ENCODE peak calls at places on chromosomes 4 and X, in six cellular contexts. U is adrenal gland, O is DND-41, W is fibroblast of lung, T is MM.1S, K is heart right ventricle. R is an unnamed sample. For H3K27me3, the result is how much of the 10 kb centered on the place peaks cover.

GRCh38 chr4:112031712-112032328 is 113.4 kb upstream of the FAM241A start:
- DNase-seq in U (no peak), O (no peak), W (peak), T (peak), K (no peak), R (peak)

GRCh38 chr4:89904524-89904923 is 9.9 kb downstream of the MMRN1 start:
- DNase-seq in U (no peak), O (no peak), W (no peak), T (no peak), K (no peak), R (no peak)

GRCh38 chrX:99705696-99706095 is 704.4 kb downstream of the PCDH19 start:
- DNase-seq in U (no peak), O (no peak), W (no peak), T (no peak), K (no peak), R (no peak)

GRCh38 chr4:99722006-99722405 is 64.4 kb upstream of the C4orf54 start:
- DNase-seq in U (no peak), O (no peak), W (no peak), T (no peak), K (no peak), R (no peak)

GRCh38 chr4:48967626-48968025 is 18.4 kb upstream of the CWH43 start:
- DNase-seq in U (no peak), O (no peak), W (peak), T (no peak), K (no peak), R (no peak)

GRCh38 chr4:40020221-40020620 is 36.4 kb upstream of the N4BP2 start:
- DNase-seq in U (no peak), O (no peak), W (no peak), T (no peak), K (no peak), R (no peak)

GRCh38 chrX:154308108-154308946 is 12.7 kb downstream of the TKTL1 start:
- DNase-seq in U (peak), O (peak), W (peak), T (peak), K (peak), R (peak)

GRCh38 chr4:65954416-65954815 is 284.1 kb upstream of the EPHA5 start:
- DNase-seq in U (no peak), O (no peak), W (no peak), T (no peak), K (no peak), R (no peak)

GRCh38 chr4:142405021-142405991 is 440.8 kb downstream of the INPP4B start:
- DNase-seq in U (peak), O (peak), W (peak), T (peak), K (peak), R (peak)

GRCh38 chrX:119121341-119121740 is 6.3 kb downstream of the KIAA1210 start:
- DNase-seq in U (no peak), O (no peak), W (peak), T (no peak), K (no peak), R (peak)

GRCh38 chr4:112214397-112215264 is 17.0 kb upstream of the AP1AR start:
- DNase-seq in U (no peak), O (no peak), W (peak), T (peak), K (no peak), R (no peak)

GRCh38 chr4:163331629-163332360 is 601 bp downstream of the NPY1R start:
- DNase-seq in U (no peak), O (no peak), W (peak), T (no peak), K (peak), R (no peak)

GRCh38 chrX:6678313-6678712 is 143.4 kb upstream of the VCX3A start:
- DNase-seq in U (no peak), O (no peak), W (no peak), T (no peak), K (no peak), R (no peak)

GRCh38 chrX:153634832-153635231 is 12.2 kb upstream of the DUSP9 start:
- DNase-seq in U (no peak), O (no peak), W (no peak), T (no peak), K (no peak), R (no peak)

GRCh38 chr4:26772096-26772495 is 88.5 kb upstream of the STIM2 start:
- DNase-seq in U (no peak), O (no peak), W (no peak), T (no peak), K (no peak), R (no peak)

GRCh38 chrX:147848009-147848408 is 63.7 kb upstream of the FMR1 start:
- DNase-seq in U (no peak), O (no peak), W (no peak), T (no peak), K (no peak), R (peak)

GRCh38 chr4:155529197-155529596 is 137.5 kb upstream of the GUCY1A1 start:
- DNase-seq in U (no peak), O (peak), W (peak), T (peak), K (no peak), R (no peak)

GRCh38 chrX:136304493-136304892 is 3.7 kb downstream of the ADGRG4 start:
- DNase-seq in U (no peak), O (no peak), W (no peak), T (no peak), K (no peak), R (no peak)

GRCh38 chr4:181944527-181944926 is 298.7 kb upstream of the TENM3 start:
- DNase-seq in U (no peak), O (no peak), W (no peak), T (no peak), K (no peak), R (no peak)

GRCh38 chr4:106494066-106494465 is 125.5 kb upstream of the GIMD1 start:
- DNase-seq in U (no peak), O (no peak), W (peak), T (no peak), K (no peak), R (no peak)

GRCh38 chrX:101171883-101172400 is 47.6 kb upstream of the DRP2 start:
- DNase-seq in U (no peak), O (no peak), W (no peak), T (no peak), K (no peak), R (no peak)

GRCh38 chrX:102604327-102604726 is 5.0 kb downstream of the ARMCX5 start:
- DNase-seq in U (no peak), O (peak), W (no peak), T (no peak), K (no peak), R (peak)

GRCh38 chr4:137266511-137266910 is 265.8 kb downstream of the PCDH18 start:
- DNase-seq in U (no peak), O (no peak), W (no peak), T (no peak), K (no peak), R (no peak)

GRCh38 chr4:48905363-48906015 is 1.1 kb downstream of the OCIAD2 start:
- DNase-seq in U (no peak), O (no peak), W (peak), T (no peak), K (no peak), R (no peak)

GRCh38 chrX:139559383-139560042 is 29.0 kb downstream of the F9 start:
- DNase-seq in U (peak), O (peak), W (peak), T (peak), K (no peak), R (peak)

GRCh38 chr4:47221721-47222120 is 190.4 kb downstream of the GABRB1 start:
- DNase-seq in U (no peak), O (no peak), W (peak), T (no peak), K (no peak), R (no peak)

GRCh38 chrX:139931646-139932076 is 1.2 kb downstream of the ATP11C start:
- DNase-seq in U (no peak), O (no peak), W (no peak), T (no peak), K (no peak), R (no peak)

GRCh38 chr4:108337923-108338322 is 169.2 kb upstream of the LEF1 start:
- DNase-seq in U (peak), O (no peak), W (no peak), T (no peak), K (no peak), R (no peak)

GRCh38 chr4:24657768-24658617 is 73.6 kb upstream of the DHX15 start:
- DNase-seq in U (no peak), O (peak), W (peak), T (peak), K (peak), R (peak)

GRCh38 chr4:146458594-146458993 is 63.1 kb downstream of the SLC10A7 start:
- DNase-seq in U (no peak), O (no peak), W (no peak), T (peak), K (no peak), R (no peak)

GRCh38 chr4:83217721-83218522 is 66.7 kb downstream of the COQ2 start:
- DNase-seq in U (no peak), O (peak), W (no peak), T (peak), K (no peak), R (no peak)

GRCh38 chr4:93183589-93183988 is 645.0 kb upstream of the ATOH1 start:
- DNase-seq in U (no peak), O (no peak), W (peak), T (no peak), K (no peak), R (no peak)

GRCh38 chr4:174314770-174315169 is 31.1 kb downstream of the CEP44 start:
- DNase-seq in U (no peak), O (no peak), W (peak), T (no peak), K (no peak), R (peak)

GRCh38 chr4:156751486-156751885 is 220.1 kb downstream of the PDGFC start:
- DNase-seq in U (no peak), O (no peak), W (no peak), T (peak), K (no peak), R (no peak)

GRCh38 chr4:52606040-52606439 is 53.1 kb downstream of the USP46 start:
- DNase-seq in U (no peak), O (no peak), W (no peak), T (no peak), K (no peak), R (no peak)

GRCh38 chrX:51053741-51054140 is 143.2 kb downstream of the BMP15 start:
- DNase-seq in U (no peak), O (no peak), W (no peak), T (no peak), K (no peak), R (no peak)

GRCh38 chr4:183241771-183242170 is 78.3 kb downstream of the CLDN22 start:
- DNase-seq in U (no peak), O (no peak), W (peak), T (no peak), K (no peak), R (peak)

GRCh38 chrX:9164086-9164485 is 130.2 kb upstream of the FAM9B start:
- DNase-seq in U (no peak), O (no peak), W (no peak), T (no peak), K (no peak), R (no peak)

GRCh38 chr4:123741906-123742305 is 345.3 kb downstream of the SPRY1 start:
- DNase-seq in U (no peak), O (no peak), W (peak), T (no peak), K (no peak), R (no peak)

GRCh38 chrX:16882188-16882587 is 12.0 kb upstream of the RBBP7 start:
- DNase-seq in U (peak), O (peak), W (peak), T (peak), K (peak), R (peak)
- H3K27ac ChIP-seq in U (peak), O (no peak), W (no peak), T (peak), K (no peak), R (peak)

DNA sequence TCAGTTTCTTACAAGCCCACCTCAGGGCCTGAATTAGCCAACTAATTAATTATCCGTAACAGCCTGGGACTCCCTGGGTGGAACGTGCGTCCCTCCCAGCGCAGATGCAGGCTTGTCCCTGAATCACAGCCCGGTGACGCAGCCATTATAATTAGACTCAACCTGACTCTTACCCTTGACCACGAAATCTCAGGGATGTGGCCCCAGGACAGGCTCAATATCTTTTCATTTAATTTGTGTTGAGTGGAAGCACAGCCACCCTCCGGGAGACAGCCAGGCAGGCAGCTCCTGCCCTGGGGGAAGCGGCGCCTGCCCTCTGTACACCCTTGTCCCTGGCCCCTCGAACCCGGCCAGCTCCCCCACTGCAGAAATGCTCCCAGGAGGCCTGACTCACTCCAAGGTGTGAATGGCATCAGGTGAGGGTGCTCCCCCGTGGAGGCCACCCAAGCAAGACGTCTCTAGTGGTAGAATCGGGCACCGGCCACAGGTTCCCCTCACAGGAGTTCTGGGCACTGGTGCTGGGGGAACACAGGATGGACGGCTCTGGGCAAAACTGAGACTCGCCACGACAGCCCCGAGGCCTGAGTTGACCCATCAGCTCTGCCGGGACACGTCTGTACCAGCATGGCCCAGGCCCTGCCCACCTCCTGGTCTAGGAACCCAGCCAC is 2.7 kb downstream of the CPLX1 start:
- DNase-seq in U (no peak), O (no peak), W (no peak), T (no peak), K (no peak), R (peak)
- H3K27me3 ChIP-seq in U (under half), O (under half), W (under half), T (under half), K (half or more), R (under half)

GRCh38 chr4:8215641-8216442 is 16.8 kb downstream of the SH3TC1 start:
- DNase-seq in U (no peak), O (no peak), W (no peak), T (no peak), K (no peak), R (no peak)
- H3K27ac ChIP-seq in U (no peak), O (no peak), W (no peak), T (no peak), K (no peak), R (no peak)

DNA sequence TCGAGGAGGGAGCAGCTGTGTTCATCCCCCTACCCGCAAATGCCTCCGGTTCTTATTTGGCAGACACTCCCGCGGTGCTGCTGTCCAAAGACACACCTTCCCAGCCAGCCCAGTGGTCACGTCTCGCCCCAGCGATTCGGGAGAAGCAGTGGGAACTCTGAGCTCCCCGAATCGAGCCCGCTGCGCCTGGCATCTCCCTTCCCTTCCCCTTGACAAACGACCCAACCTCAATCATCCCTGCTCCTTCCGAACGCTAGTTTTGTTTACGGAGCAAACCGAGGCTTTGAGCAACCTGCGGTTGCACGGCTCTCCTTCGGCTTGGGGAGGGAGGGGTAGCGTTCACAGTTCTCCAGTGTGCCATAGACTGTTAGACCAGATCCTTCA is 299 bp upstream of the FRMPD4 start:
- DNase-seq in U (no peak), O (no peak), W (no peak), T (no peak), K (no peak), R (no peak)
- H3K27me3 ChIP-seq in U (under half), O (under half), W (under half), T (under half), K (half or more), R (under half)

GRCh38 chr4:54320826-54321320 is 91.8 kb downstream of the PDGFRA start:
- DNase-seq in U (no peak), O (no peak), W (no peak), T (no peak), K (no peak), R (no peak)
- H3K27ac ChIP-seq in U (no peak), O (no peak), W (no peak), T (no peak), K (no peak), R (no peak)

DNA sequence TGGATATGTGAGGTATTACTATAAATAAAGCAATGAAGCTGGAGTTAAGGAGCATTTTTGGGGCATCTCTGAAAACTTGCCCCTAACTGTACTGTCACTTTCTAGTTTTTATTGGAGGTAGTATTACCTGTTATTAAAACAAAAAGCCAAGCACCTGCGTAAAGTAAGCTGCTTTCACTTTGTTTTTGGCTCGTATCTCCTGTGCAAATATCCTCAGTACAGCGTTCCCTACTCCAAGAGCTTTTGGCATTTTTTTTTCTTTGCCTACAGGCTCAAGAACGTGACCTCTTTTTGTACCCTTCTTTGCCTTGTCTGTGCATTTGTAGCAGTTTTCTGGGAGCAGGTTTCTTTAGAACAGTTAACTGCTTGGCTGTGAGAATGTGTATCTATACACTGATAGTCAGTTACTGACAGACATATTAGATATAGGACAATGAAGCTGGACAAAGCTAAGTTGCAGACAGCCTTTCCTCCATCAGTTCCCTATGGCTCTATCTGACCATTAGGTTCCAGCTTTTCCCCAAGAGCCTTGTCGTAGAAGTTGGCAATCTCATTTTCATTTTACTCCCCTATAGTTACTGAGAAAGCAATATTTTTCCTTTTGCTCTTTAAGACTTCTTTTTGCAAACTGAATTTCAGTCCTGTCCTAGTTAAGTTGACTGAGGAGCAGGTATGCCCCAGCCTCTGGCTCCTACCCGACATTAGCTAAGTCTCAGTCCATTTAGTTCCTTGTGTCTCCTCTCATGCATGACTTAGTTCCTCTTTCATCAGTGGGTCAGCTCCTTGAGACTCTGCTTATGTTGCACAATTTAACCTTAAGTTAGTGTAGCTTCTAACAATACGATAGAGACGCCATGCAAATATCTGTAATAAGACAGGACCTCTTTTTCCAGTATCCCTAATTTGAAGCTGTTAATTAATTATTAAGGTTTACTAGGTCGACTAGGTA is 71.5 kb upstream of the HPRT1 start:
- DNase-seq in U (no peak), O (no peak), W (no peak), T (no peak), K (no peak), R (no peak)
- H3K27me3 ChIP-seq in U (under half), O (under half), W (under half), T (under half), K (under half), R (under half)

DNA sequence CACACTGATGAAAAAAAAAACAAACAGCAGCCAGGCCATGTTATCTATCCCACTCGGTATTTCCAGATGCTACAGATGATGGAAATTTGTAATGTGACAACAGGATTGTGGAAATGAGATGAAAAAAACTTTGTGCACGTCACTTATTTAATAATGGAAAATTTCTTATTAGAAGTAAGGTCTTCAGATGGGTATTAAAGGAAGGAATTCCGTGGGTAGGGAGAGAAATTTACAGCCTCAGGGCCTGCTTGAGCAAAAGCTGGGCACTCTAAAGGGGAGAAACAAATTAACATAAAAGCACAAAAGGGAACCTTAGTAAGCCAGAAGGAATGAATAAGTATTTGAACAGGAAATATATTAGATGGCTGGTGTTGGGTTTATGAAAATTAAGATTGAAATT is 4.2 kb upstream of the PKD2 start:
- DNase-seq in U (no peak), O (no peak), W (no peak), T (no peak), K (no peak), R (no peak)
- H3K27ac ChIP-seq in U (no peak), O (no peak), W (no peak), T (no peak), K (no peak), R (no peak)

DNA sequence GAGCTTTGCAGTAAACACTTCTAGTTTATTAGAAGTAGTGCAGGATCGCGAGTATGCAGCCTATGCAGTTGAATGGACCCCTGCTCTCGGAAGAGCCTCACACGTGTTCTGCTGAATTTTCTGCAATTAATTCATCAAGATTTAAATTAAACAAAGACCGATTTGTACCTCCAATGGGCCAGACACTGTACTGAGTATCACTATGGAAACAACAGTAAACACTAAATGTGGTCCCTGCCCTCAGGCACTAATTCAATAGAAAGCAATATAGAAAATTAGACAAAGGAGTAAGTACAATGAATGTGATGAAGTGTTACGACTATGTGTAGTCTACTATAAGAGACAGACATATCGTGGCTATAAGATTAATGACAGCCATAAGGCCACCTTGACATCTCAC is 740.3 kb upstream of the FRG1 start:
- DNase-seq in U (no peak), O (no peak), W (peak), T (no peak), K (no peak), R (no peak)
- H3K27me3 ChIP-seq in U (under half), O (under half), W (under half), T (under half), K (under half), R (under half)

R was measured in SJCRH30.